ENCODE peak calls at places on chromosomes 1 and 21, in five cellular contexts. T is GM23338, S is GM12878, N is HCT116, O is HL-60. Q is an unnamed sample.

GRCh38 chr21:40015818-40016217 is 148.6 kb downstream of the PCP4 start:
- DNase-seq in T (no peak), S (no peak), N (no peak), O (no peak), Q (no peak)

GRCh38 chr1:179806333-179806732 is 63.2 kb downstream of the FAM163A start:
- DNase-seq in T (no peak), S (no peak), N (no peak), O (no peak), Q (no peak)

GRCh38 chr1:181392613-181393170 is 90.6 kb upstream of the CACNA1E start:
- DNase-seq in T (no peak), S (no peak), N (no peak), O (no peak), Q (no peak)

GRCh38 chr1:208731976-208732821 is 488.0 kb upstream of the PLXNA2 start:
- DNase-seq in T (no peak), S (peak; percentile 24), N (no peak), O (no peak), Q (no peak)

GRCh38 chr1:220007438-220007837 is 38.9 kb downstream of the EPRS1 start:
- DNase-seq in T (no peak), S (no peak), N (no peak), O (no peak), Q (no peak)

GRCh38 chr21:46059195-46059594 is 38.7 kb upstream of the COL6A2 start:
- DNase-seq in T (no peak), S (no peak), N (no peak), O (no peak), Q (no peak)

GRCh38 chr1:240351690-240352089 is 260.0 kb downstream of the FMN2 start:
- DNase-seq in T (no peak), S (no peak), N (no peak), O (no peak), Q (no peak)

GRCh38 chr1:39189592-39190041 is 14.9 kb upstream of the MACF1 start:
- DNase-seq in T (no peak), S (no peak), N (no peak), O (no peak), Q (no peak)

GRCh38 chr1:153390938-153391710 is at the start of gene S100A8:
- DNase-seq in T (no peak), S (no peak), N (no peak), O (peak; percentile 98), Q (no peak)

GRCh38 chr1:25566730-25567341 is 23.4 kb downstream of the LDLRAP1 start:
- DNase-seq in T (peak; percentile 47), S (no peak), N (no peak), O (no peak), Q (no peak)

GRCh38 chr1:200139661-200140250 is 112.2 kb downstream of the NR5A2 start:
- DNase-seq in T (peak; percentile 78), S (no peak), N (peak; percentile 57), O (peak; percentile 47), Q (peak; percentile 50)

GRCh38 chr1:23867953-23868847 is at the start of gene FUCA1:
- DNase-seq in T (peak; percentile 99), S (peak; percentile 72), N (peak; percentile 90), O (peak; percentile 94), Q (peak; percentile 82)

GRCh38 chr1:89600792-89601191 is 32.1 kb upstream of the LRRC8C start:
- DNase-seq in T (no peak), S (peak; percentile 49), N (no peak), O (no peak), Q (no peak)

GRCh38 chr1:20102875-20103274 is 16.5 kb downstream of the PLA2G2D start:
- DNase-seq in T (no peak), S (no peak), N (no peak), O (no peak), Q (no peak)

GRCh38 chr1:27335506-27336422 is 6.1 kb upstream of the SYTL1 start:
- DNase-seq in T (no peak), S (no peak), N (no peak), O (no peak), Q (no peak)

GRCh38 chr1:1989102-1989542 is 14.5 kb downstream of the CFAP74 start:
- DNase-seq in T (no peak), S (no peak), N (no peak), O (no peak), Q (no peak)

GRCh38 chr21:26469789-26470188 is 103.3 kb downstream of the CYYR1 start:
- DNase-seq in T (no peak), S (no peak), N (no peak), O (no peak), Q (peak; percentile 20)

GRCh38 chr1:59487335-59488031 is 190.6 kb downstream of the FGGY start:
- DNase-seq in T (no peak), S (no peak), N (no peak), O (no peak), Q (no peak)

GRCh38 chr1:220876511-220877347 is 2.5 kb upstream of the HLX start:
- DNase-seq in T (peak; percentile 84), S (no peak), N (no peak), O (peak; percentile 79), Q (no peak)

GRCh38 chr1:16249838-16250241 is 12.9 kb upstream of the CPLANE2 start:
- DNase-seq in T (no peak), S (no peak), N (no peak), O (peak; percentile 65), Q (no peak)

GRCh38 chr1:185551008-185551407 is 183.2 kb upstream of the HMCN1 start:
- DNase-seq in T (no peak), S (no peak), N (no peak), O (peak; percentile 49), Q (no peak)

GRCh38 chr1:219548386-219548785 is 64.5 kb downstream of the ZC3H11B start:
- DNase-seq in T (no peak), S (no peak), N (no peak), O (no peak), Q (no peak)

GRCh38 chr1:203528098-203528497 is 34.1 kb downstream of the OPTC start:
- DNase-seq in T (no peak), S (no peak), N (no peak), O (no peak), Q (no peak)

GRCh38 chr1:47416319-47417128 is 439 bp downstream of the FOXE3 start:
- DNase-seq in T (peak; percentile 58), S (no peak), N (no peak), O (no peak), Q (no peak)

GRCh38 chr1:183230403-183230802 is 44.3 kb downstream of the LAMC2 start:
- DNase-seq in T (no peak), S (no peak), N (no peak), O (no peak), Q (no peak)

GRCh38 chr1:31732343-31732742 is 28.5 kb upstream of the COL16A1 start:
- DNase-seq in T (no peak), S (no peak), N (no peak), O (no peak), Q (no peak)

GRCh38 chr1:170471310-170471839 is 60.6 kb upstream of the GORAB start:
- DNase-seq in T (no peak), S (no peak), N (no peak), O (no peak), Q (no peak)

GRCh38 chr1:181113061-181113695 is 24.7 kb downstream of the IER5 start:
- DNase-seq in T (no peak), S (no peak), N (peak; percentile 63), O (no peak), Q (no peak)

GRCh38 chr1:206496131-206496793 is 11.1 kb upstream of the RASSF5 start:
- DNase-seq in T (no peak), S (no peak), N (no peak), O (no peak), Q (no peak)

GRCh38 chr1:98399219-98399618 is 262.3 kb upstream of the SNX7 start:
- DNase-seq in T (no peak), S (no peak), N (no peak), O (no peak), Q (no peak)

GRCh38 chr1:9653195-9653782 is 1.8 kb downstream of the PIK3CD start:
- DNase-seq in T (no peak), S (no peak), N (no peak), O (no peak), Q (no peak)

GRCh38 chr1:50774759-50775351 is 185.2 kb downstream of the FAF1 start:
- DNase-seq in T (peak; percentile 81), S (peak; percentile 11), N (peak; percentile 48), O (peak; percentile 18), Q (peak; percentile 15)

GRCh38 chr1:36248250-36248894 is 24.1 kb downstream of the THRAP3 start:
- DNase-seq in T (no peak), S (no peak), N (peak; percentile 75), O (peak; percentile 82), Q (peak; percentile 77)

GRCh38 chr1:107727866-107728265 is 237.1 kb downstream of the VAV3 start:
- DNase-seq in T (no peak), S (no peak), N (no peak), O (no peak), Q (no peak)

DNA sequence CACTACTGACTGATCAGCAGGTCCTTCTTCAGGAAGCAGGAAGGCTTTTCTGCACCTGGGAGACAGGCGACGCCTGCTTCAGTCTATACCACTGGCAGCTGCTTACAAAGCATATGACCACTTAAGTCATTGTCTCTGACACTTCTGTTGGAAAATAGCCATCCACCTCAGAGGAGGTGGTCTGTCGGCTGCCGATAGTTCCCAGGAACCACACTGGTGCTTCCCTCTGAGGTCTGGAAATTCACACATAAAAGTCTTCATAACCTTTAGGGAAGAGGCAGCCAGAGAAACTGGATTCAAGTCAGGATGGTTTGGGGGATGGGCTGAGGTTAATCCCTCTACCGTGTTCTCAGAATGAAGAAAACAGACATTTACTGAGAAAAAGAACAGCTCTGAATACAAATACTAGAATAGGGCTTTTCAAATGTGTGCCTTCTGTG is 15.6 kb upstream of the SRP9 start:
- DNase-seq in T (no peak), S (no peak), N (no peak), O (no peak), Q (no peak)
- TF ChIP-seq REST in T (no peak), S (no peak), N (no peak), O (no peak), Q (no peak)

GRCh38 chr1:151171190-151171589 is 4.6 kb downstream of the TMOD4 start:
- DNase-seq in T (no peak), S (no peak), N (no peak), O (no peak), Q (no peak)
- TF ChIP-seq POLR2AphosphoS5 in T (no peak), S (no peak), N (no peak), O (no peak), Q (peak; percentile 25)

DNA sequence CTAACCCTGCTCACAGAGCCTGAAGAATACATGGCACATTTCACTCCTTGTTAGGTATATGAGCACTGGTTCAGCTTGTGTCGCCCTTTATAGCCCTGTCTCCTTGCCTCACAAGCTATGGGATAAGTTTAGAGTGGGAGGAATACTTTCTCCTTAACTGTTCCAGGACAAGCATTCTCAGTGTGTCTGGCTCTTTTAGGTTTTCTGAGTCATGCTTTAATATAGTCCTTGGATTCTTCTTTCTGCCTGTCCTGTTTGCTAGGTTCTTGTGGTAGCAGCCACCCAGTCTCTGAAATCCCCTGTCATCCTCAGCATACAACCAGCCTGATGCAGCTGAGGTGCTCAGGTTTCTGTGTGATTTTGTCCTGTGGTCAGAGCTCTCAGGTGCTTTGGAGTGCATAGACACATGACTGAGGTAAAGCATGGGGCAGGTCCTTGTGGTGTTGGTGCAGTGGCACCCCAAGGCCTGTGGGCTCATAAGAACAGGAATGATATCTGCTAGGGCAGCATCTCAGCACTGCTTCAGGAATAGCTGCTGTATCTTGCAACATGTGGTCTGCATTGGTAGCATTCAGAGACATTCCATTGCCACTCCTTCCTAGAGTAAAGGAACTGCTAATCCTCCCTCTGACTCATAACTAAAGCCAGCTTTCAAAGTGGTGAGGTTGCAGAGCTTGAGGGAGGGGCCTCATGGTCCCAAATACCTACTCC is 14.2 kb upstream of the CASQ2 start:
- DNase-seq in T (peak; percentile 47), S (no peak), N (peak; percentile 51), O (no peak), Q (no peak)
- TF ChIP-seq REST in T (no peak), S (no peak), N (no peak), O (no peak), Q (no peak)

GRCh38 chr1:227944931-227945890 is 2.5 kb downstream of the WNT9A start:
- DNase-seq in T (no peak), S (no peak), N (no peak), O (no peak), Q (no peak)
- TF ChIP-seq POLR2AphosphoS5 in T (no peak), S (no peak), N (no peak), O (no peak), Q (no peak)